ENCODE peak calls at places on chromosome 22, in five cellular contexts. W is EL, D is NCI-H1105, K is fibroblast of mammary gland, U is SW 1271. H is an unnamed sample.
A peak's percentile ranks its signal among the peaks of the same experiment; 100 is the strongest.

GRCh38 chr22:22940961-22941605 is 53.5 kb downstream of the IGLL5 start:
- DNase-seq in W (no peak), D (no peak), K (no peak), U (no peak), H (no peak)

GRCh38 chr22:31947296-31947695 is 3.0 kb downstream of the YWHAH start:
- DNase-seq in W (no peak), D (no peak), K (peak; percentile 47), U (no peak), H (peak; percentile 68)

GRCh38 chr22:19121631-19122142 is 525 bp downstream of the DGCR2 start:
- DNase-seq in W (peak; percentile 44), D (peak; percentile 11), K (no peak), U (no peak), H (peak; percentile 44)

GRCh38 chr22:22462813-22463567 is 45.6 kb downstream of the ZNF280B start:
- DNase-seq in W (no peak), D (peak; percentile 2), K (peak; percentile 14), U (no peak), H (peak; percentile 48)

GRCh38 chr22:20407829-20408228 is 13.9 kb downstream of the ZNF74 start:
- DNase-seq in W (no peak), D (no peak), K (no peak), U (no peak), H (no peak)

GRCh38 chr22:46538816-46539163 is 1.4 kb upstream of the CELSR1 start:
- DNase-seq in W (peak; percentile 71), D (no peak), K (peak; percentile 61), U (no peak), H (peak; percentile 59)

GRCh38 chr22:24803064-24803542 is 2.9 kb upstream of the SGSM1 start:
- DNase-seq in W (peak; percentile 40), D (peak; percentile 25), K (peak; percentile 34), U (no peak), H (peak; percentile 71)

GRCh38 chr22:42615092-42615859 is 593 bp upstream of the POLDIP3 start:
- DNase-seq in W (peak; percentile 100), D (peak; percentile 85), K (peak; percentile 99), U (peak; percentile 82), H (peak; percentile 99)

GRCh38 chr22:35208003-35208402 is 49.3 kb upstream of the HMGXB4 start:
- DNase-seq in W (no peak), D (no peak), K (no peak), U (no peak), H (no peak)

GRCh38 chr22:29482253-29482652 is 2.2 kb downstream of the NEFH start:
- DNase-seq in W (no peak), D (no peak), K (no peak), U (no peak), H (no peak)

GRCh38 chr22:20128902-20129746 is 2.5 kb upstream of the ZDHHC8 start:
- DNase-seq in W (peak; percentile 56), D (peak; percentile 21), K (peak; percentile 53), U (no peak), H (peak; percentile 24)

GRCh38 chr22:27626675-27627443 is 174.7 kb downstream of the MN1 start:
- DNase-seq in W (no peak), D (no peak), K (no peak), U (no peak), H (no peak)

GRCh38 chr22:19721486-19722172 is 1.7 kb upstream of the GP1BB start:
- DNase-seq in W (no peak), D (no peak), K (no peak), U (no peak), H (no peak)

GRCh38 chr22:37557321-37558001 is 2.8 kb upstream of the CDC42EP1 start:
- DNase-seq in W (no peak), D (no peak), K (no peak), U (no peak), H (no peak)

GRCh38 chr22:32331918-32332725 is 25.5 kb upstream of the RFPL3 start:
- DNase-seq in W (no peak), D (no peak), K (no peak), U (no peak), H (no peak)

GRCh38 chr22:41532908-41533825 is 11.1 kb downstream of the POLR3H start:
- DNase-seq in W (peak; percentile 61), D (no peak), K (peak; percentile 70), U (no peak), H (peak; percentile 79)

GRCh38 chr22:29470159-29470855 is 9.7 kb upstream of the NEFH start:
- DNase-seq in W (peak; percentile 31), D (peak; percentile 63), K (peak; percentile 26), U (no peak), H (peak; percentile 44)

GRCh38 chr22:39958916-39959639 is 1.1 kb upstream of the TMA7B start:
- DNase-seq in W (no peak), D (no peak), K (no peak), U (no peak), H (no peak)

GRCh38 chr22:30289980-30290313 is 642 bp upstream of the CASTOR1 start:
- DNase-seq in W (no peak), D (no peak), K (no peak), U (no peak), H (no peak)

GRCh38 chr22:37482244-37482643 is 3.9 kb downstream of the MFNG start:
- DNase-seq in W (no peak), D (no peak), K (no peak), U (no peak), H (no peak)

GRCh38 chr22:32803020-32803758 is 1.7 kb downstream of the TIMP3 start:
- DNase-seq in W (peak; percentile 69), D (no peak), K (peak; percentile 68), U (no peak), H (peak; percentile 26)

GRCh38 chr22:28279888-28280287 is 360.8 kb upstream of the PITPNB start:
- DNase-seq in W (no peak), D (no peak), K (peak; percentile 37), U (no peak), H (no peak)

GRCh38 chr22:39178206-39179111 is 26.0 kb upstream of the CBX7 start:
- DNase-seq in W (peak; percentile 62), D (no peak), K (peak; percentile 73), U (no peak), H (no peak)

GRCh38 chr22:22704156-22704946 is 59.9 kb downstream of the GGTLC2 start:
- DNase-seq in W (no peak), D (no peak), K (no peak), U (no peak), H (no peak)

GRCh38 chr22:39312410-39312809 is 7.0 kb downstream of the RPL3 start:
- DNase-seq in W (peak; percentile 43), D (no peak), K (no peak), U (no peak), H (no peak)

GRCh38 chr22:40525250-40525884 is 111.2 kb downstream of the MRTFA start:
- DNase-seq in W (peak; percentile 61), D (peak; percentile 8), K (peak; percentile 67), U (no peak), H (peak; percentile 70)

GRCh38 chr22:48104102-48104738 is 1341.8 kb downstream of the TBC1D22A start:
- DNase-seq in W (no peak), D (no peak), K (no peak), U (no peak), H (no peak)

GRCh38 chr22:21951931-21952465 is 650 bp downstream of the PPM1F start:
- DNase-seq in W (peak; percentile 58), D (no peak), K (peak; percentile 39), U (no peak), H (peak; percentile 98)

GRCh38 chr22:44133901-44134511 is 46.7 kb upstream of the PARVG start:
- DNase-seq in W (no peak), D (no peak), K (no peak), U (no peak), H (no peak)

GRCh38 chr22:40156001-40156516 is 21.7 kb upstream of the TNRC6B start:
- DNase-seq in W (peak; percentile 23), D (peak; percentile 13), K (peak; percentile 37), U (no peak), H (peak; percentile 50)

GRCh38 chr22:43047605-43048004 is 32.7 kb upstream of the PACSIN2 start:
- DNase-seq in W (no peak), D (no peak), K (no peak), U (no peak), H (no peak)

GRCh38 chr22:38007330-38007902 is 23.1 kb upstream of the SOX10 start:
- DNase-seq in W (no peak), D (no peak), K (no peak), U (no peak), H (no peak)

GRCh38 chr22:28015056-28015445 is 96.0 kb upstream of the PITPNB start:
- DNase-seq in W (no peak), D (no peak), K (no peak), U (no peak), H (no peak)

GRCh38 chr22:45304971-45305370 is 4.8 kb upstream of the FAM118A start:
- DNase-seq in W (no peak), D (no peak), K (no peak), U (no peak), H (peak; percentile 61)

GRCh38 chr22:20566420-20567260 is 59.2 kb downstream of the MED15 start:
- DNase-seq in W (peak; percentile 89), D (no peak), K (peak; percentile 95), U (no peak), H (peak; percentile 37)

GRCh38 chr22:37178350-37179125 is 9.5 kb downstream of the C1QTNF6 start:
- DNase-seq in W (no peak), D (no peak), K (peak; percentile 20), U (no peak), H (peak; percentile 92)